ENCODE peak calls at places on chromosomes 11 and 22, in five cellular contexts. R is pancreas; U is naive thymus-derived CD4-positive, alpha-beta T cell; T is left ventricle myocardium inferior; N is MM.1S. V is an unnamed sample.

GRCh38 chr11:131912127-131912526 is 541.7 kb downstream of the NTM start:
- DNase-seq in T (no peak), U (no peak), R (no peak), N (no peak), V (no peak)

GRCh38 chr11:88377151-88377550 is 39.6 kb upstream of the CTSC start:
- DNase-seq in T (no peak), N (no peak), R (no peak), U (no peak), V (no peak)

GRCh38 chr11:26712497-26712896 is 9.4 kb downstream of the SLC5A12 start:
- DNase-seq in U (no peak), N (no peak), R (no peak), T (no peak), V (no peak)

GRCh38 chr22:47232753-47233152 is 470.3 kb downstream of the TBC1D22A start:
- DNase-seq in T (no peak), N (no peak), R (no peak), U (no peak), V (no peak)

GRCh38 chr22:17818166-17818565 is 43.9 kb upstream of the BID start:
- DNase-seq in N (no peak), U (no peak), R (no peak), T (no peak), V (no peak)

GRCh38 chr11:67256477-67256876 is 9.8 kb upstream of the GRK2 start:
- DNase-seq in T (no peak), N (no peak), U (no peak), R (no peak), V (no peak)

GRCh38 chr22:31917227-31917921 is 27.0 kb upstream of the YWHAH start:
- DNase-seq in R (peak), T (no peak), U (no peak), N (no peak), V (peak)

GRCh38 chr22:40975346-40975745 is 24.2 kb downstream of the RBX1 start:
- DNase-seq in U (no peak), N (no peak), T (no peak), R (no peak), V (no peak)

GRCh38 chr11:92308366-92308765 is 83.7 kb downstream of the FAT3 start:
- DNase-seq in T (no peak), R (no peak), N (no peak), U (no peak), V (no peak)

GRCh38 chr11:61743486-61744095 is 8.8 kb upstream of the MYRF start:
- DNase-seq in N (no peak), U (no peak), T (no peak), R (no peak), V (no peak)

GRCh38 chr11:92886243-92886905 is 83.1 kb upstream of the MTNR1B start:
- DNase-seq in N (peak), T (no peak), R (no peak), U (no peak), V (no peak)

GRCh38 chr22:17162731-17163130 is 3.7 kb upstream of the HDHD5 start:
- DNase-seq in T (no peak), R (no peak), U (no peak), N (no peak), V (no peak)

GRCh38 chr11:120655589-120655988 is 144.0 kb downstream of the GRIK4 start:
- DNase-seq in R (no peak), T (no peak), N (no peak), U (no peak), V (no peak)

GRCh38 chr22:48171294-48171693 is 1408.8 kb downstream of the TBC1D22A start:
- DNase-seq in R (no peak), U (no peak), T (no peak), N (no peak), V (no peak)

GRCh38 chr22:46575915-46576555 is 38.6 kb upstream of the CELSR1 start:
- DNase-seq in T (peak), N (no peak), U (no peak), R (peak), V (no peak)

GRCh38 chr22:49344196-49344595 is 483.5 kb downstream of the BRD1 start:
- DNase-seq in N (no peak), R (no peak), U (no peak), T (no peak), V (no peak)

GRCh38 chr11:74926304-74927030 is 22.4 kb downstream of the XRRA1 start:
- DNase-seq in N (no peak), U (peak), R (no peak), T (no peak), V (no peak)

GRCh38 chr11:48002565-48002964 is 22.2 kb downstream of the PTPRJ start:
- DNase-seq in T (no peak), N (no peak), R (no peak), U (no peak), V (no peak)

GRCh38 chr11:111148953-111149352 is 96.6 kb upstream of the POU2AF2 start:
- DNase-seq in U (no peak), T (no peak), N (no peak), R (no peak), V (no peak)

GRCh38 chr22:18044548-18045271 is 20.3 kb upstream of the MICAL3 start:
- DNase-seq in U (no peak), T (peak), N (no peak), R (peak), V (peak)

GRCh38 chr11:32431657-32432056 is 3.7 kb downstream of the WT1 start:
- DNase-seq in R (no peak), U (no peak), N (no peak), T (no peak), V (no peak)

GRCh38 chr11:64211181-64211872 is 4.8 kb downstream of the FERMT3 start:
- DNase-seq in R (no peak), N (no peak), U (no peak), T (no peak), V (no peak)
- H3K27ac ChIP-seq in R (no peak), N (no peak), U (no peak), T (no peak), V (no peak)

DNA sequence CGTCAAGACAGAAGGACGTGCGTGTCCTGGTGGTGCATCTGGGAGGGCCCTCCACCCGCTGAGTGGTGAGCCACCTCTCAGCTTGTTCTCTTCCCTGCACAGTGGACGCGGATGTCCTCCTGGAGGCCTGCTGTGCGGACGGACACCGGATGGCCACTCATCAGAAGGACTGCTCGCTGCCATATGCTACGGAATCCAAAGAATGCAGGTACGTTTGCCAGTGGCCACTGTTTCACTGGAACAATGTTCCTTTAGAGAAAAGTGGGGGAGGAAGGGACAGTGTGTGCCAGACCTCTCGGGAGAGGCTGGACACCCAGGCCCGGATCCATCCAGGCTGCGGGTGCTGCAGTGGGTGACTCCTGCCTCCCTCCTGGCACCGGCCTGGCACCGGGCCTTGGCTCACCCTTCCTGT is 15.9 kb downstream of the FBLN1 start:
- DNase-seq in R (no peak), N (no peak), T (no peak), U (no peak), V (no peak)
- H3K27ac ChIP-seq in R (no peak), N (no peak), T (no peak), U (no peak), V (no peak)

DNA sequence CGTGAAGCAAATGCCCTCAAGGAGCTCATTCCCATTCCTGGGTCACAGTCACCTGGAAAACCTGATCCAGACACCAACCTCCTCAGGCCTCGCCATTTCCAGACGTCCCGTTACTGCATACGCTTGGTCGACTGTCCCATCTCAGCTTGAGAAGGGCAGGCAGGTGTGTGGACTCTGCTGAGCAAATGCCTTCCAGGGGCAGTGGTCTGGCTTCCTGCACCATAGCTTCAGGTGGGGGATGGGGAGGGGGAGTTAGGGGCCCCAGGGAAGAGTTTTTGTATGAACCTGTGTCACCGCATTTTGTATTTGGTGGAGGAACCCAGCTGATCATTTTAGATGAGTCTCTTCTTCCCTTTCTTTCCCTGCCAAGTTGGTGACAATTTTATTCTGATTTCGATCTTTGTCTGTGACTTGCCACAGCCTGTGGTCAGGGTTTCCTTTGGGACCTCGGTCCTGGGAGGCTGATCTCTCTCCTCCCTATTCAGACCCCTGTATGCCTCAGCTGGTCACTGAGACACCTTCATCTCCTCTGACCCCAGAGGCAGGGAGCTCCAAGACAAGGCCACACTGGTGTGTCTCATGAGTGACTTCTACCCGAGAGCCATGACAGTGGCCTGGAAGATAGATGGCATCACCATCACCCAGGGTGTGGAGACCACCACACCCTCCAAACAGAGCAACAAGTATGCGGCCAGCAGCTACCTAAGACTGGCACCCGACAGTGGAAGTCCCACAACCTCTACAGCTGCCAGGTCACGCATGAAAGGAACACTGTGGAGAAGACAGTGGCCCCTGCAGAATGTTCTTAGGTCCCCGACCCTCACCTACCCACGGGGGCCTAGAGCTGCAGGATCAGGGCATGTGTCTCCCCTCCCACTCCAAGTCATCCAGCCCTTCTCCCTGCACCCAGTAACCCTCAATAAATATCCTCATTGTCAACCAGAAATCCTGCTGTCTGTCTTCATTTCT is 22.9 kb downstream of the IGLL5 start:
- DNase-seq in R (no peak), N (no peak), T (no peak), U (no peak), V (no peak)
- H3K27ac ChIP-seq in R (no peak), N (no peak), T (no peak), U (no peak), V (no peak)

GRCh38 chr11:10095412-10096207 is 198.4 kb downstream of the SBF2 start:
- DNase-seq in U (no peak), N (no peak), R (no peak), T (no peak), V (no peak)
- H3K27ac ChIP-seq in U (no peak), N (no peak), R (no peak), T (no peak), V (no peak)

GRCh38 chr11:86802146-86802545 is 1.8 kb downstream of the PRSS23 start:
- DNase-seq in T (no peak), R (no peak), U (no peak), N (no peak), V (no peak)

GRCh38 chr11:86799680-86800075 is 664 bp upstream of the PRSS23 start:
- DNase-seq in T (no peak), U (no peak), N (no peak), R (no peak), V (no peak)

GRCh38 chr11:86802601-86803051 is 2.3 kb downstream of the PRSS23 start:
- DNase-seq in U (no peak), N (peak), R (no peak), T (no peak), V (no peak)

GRCh38 chr11:86800076-86800955 is at the start of gene PRSS23:
- DNase-seq in R (peak), U (peak), N (peak), T (peak), V (no peak)

GRCh38 chr11:86800956-86801264 is 568 bp downstream of the PRSS23 start:
- DNase-seq in N (no peak), T (no peak), R (no peak), U (no peak), V (no peak)
- H3K27ac ChIP-seq in N (no peak), T (peak), R (no peak), U (no peak), V (peak)

GRCh38 chr11:19992162-19992561 is 168.1 kb downstream of the DBX1 start:
- DNase-seq in U (no peak), T (no peak), N (peak), R (no peak), V (no peak)

GRCh38 chr11:19996591-19996990 is 163.7 kb downstream of the DBX1 start:
- DNase-seq in U (no peak), R (no peak), N (no peak), T (no peak), V (no peak)

GRCh38 chr11:19995131-19995530 is 165.1 kb downstream of the DBX1 start:
- DNase-seq in R (no peak), T (no peak), U (no peak), N (no peak), V (no peak)

GRCh38 chr11:19992998-19993397 is 167.3 kb downstream of the DBX1 start:
- DNase-seq in U (no peak), N (no peak), R (no peak), T (no peak), V (no peak)

DNA sequence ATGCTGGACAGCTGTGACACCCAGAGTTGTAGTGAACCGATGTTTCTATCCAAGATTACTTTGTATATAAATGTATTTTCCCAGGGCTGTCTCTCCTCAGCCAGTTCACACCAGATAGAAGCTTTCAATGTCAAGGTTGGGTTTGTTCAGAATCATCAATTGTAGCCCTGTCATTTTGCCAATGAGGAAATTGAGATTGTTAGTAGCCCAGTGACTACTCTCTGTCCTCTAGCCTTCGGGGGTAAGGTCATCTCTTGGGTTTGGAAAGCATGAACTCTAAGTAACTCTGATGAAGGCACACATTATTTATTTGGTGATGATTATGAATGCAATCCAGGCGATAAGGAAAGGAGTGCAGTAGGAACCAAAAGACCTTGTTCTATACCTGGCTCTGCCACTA is 165.6 kb downstream of the DBX1 start:
- DNase-seq in T (no peak), N (no peak), U (no peak), R (no peak), V (no peak)
- H3K27ac ChIP-seq in T (peak), N (no peak), U (no peak), R (no peak), V (no peak)

DNA sequence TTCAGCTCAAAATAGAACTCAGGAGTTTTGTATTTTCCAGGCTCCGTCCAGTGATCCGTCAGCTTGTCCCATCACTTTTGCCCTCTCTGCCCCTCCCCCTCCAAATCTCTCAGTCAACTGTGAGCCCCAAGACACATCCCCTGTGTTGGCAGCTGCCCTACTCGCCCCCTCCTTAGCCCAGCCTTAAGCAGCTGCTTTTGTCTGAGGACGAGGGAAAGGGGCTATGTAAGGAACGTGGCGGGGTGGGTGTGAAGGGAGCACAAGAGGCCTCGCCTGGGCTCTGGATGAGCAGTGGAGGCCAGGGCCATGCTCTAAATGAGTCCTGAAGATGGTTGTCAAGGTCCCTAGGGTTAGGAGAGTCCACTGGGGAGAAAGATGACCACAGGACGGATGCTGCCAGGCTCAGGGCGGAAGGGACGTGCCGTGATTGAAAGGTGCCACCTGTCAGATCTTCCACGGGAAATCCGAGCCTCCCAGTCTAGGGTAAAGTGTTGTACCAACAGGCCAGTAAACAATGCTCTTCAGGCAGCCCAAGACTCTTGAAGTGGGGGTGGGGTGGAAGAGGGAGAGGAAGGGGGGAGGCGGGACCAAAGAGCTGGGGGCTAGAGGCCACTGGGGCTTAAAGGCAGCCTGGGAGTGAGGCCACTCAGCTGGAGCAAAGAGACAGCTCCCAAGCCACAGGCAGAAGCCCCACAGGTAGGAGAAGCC is at the start of gene SMTNL1:
- DNase-seq in U (no peak), N (no peak), R (no peak), T (no peak), V (no peak)
- H3K27ac ChIP-seq in U (no peak), N (no peak), R (no peak), T (no peak), V (no peak)

DNA sequence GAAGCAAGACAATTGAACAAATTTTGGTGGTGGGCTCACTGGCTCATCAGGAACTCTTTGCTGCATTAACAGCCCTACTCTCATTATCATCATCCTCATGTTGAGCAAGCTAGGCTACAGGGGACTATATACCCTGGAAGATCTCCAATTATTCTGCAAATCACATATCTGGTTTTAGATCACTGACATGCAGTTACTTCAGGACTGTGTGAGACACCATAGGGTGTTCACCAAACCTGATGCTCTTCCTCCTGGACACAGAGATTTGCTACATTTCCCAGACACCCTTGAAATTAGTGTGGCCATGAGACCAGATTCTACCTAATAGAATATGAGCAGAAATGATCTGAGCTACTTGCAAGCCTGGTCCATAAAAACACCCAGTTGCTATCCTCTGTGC is 23.0 kb upstream of the ME3 start:
- DNase-seq in T (no peak), U (no peak), R (no peak), N (no peak), V (no peak)
- H3K27ac ChIP-seq in T (no peak), U (no peak), R (no peak), N (no peak), V (no peak)

V was measured in substantia nigra.